ENCODE peak calls at places on chromosomes 1 and 21, in four cellular contexts. Z, G, J and Q are unnamed samples. For H3K27me3, the result is how much of the 10 kb centered on the place peaks cover.

GRCh38 chr1:71232166-71232763 is 151.4 kb upstream of the ZRANB2 start:
- DNase-seq in G (no peak), J (no peak), Z (no peak), Q (peak)

GRCh38 chr1:100883963-100884362 is 10.7 kb downstream of the EXTL2 start:
- DNase-seq in J (no peak), G (no peak), Z (no peak), Q (no peak)

GRCh38 chr1:192491804-192492554 is 83.6 kb upstream of the RGS1 start:
- DNase-seq in G (no peak), Z (no peak), J (no peak), Q (no peak)

GRCh38 chr1:192739476-192740184 is 69.2 kb upstream of the RGS2 start:
- DNase-seq in Z (no peak), J (no peak), G (no peak), Q (no peak)

GRCh38 chr1:18926315-18927081 is 24.1 kb upstream of the ALDH4A1 start:
- DNase-seq in G (no peak), Z (peak), J (peak), Q (peak)

GRCh38 chr1:2046225-2046917 is 3.8 kb upstream of the PRKCZ start:
- DNase-seq in Z (peak), J (peak), G (peak), Q (no peak)

GRCh38 chr1:33660244-33660643 is 187.8 kb downstream of the ZSCAN20 start:
- DNase-seq in Z (no peak), J (no peak), G (no peak), Q (no peak)

GRCh38 chr1:227774051-227774720 is 39.0 kb downstream of the SNAP47 start:
- DNase-seq in Z (no peak), J (no peak), G (no peak), Q (no peak)

GRCh38 chr1:63865561-63865960 is 91.7 kb downstream of the ROR1 start:
- DNase-seq in Z (no peak), G (no peak), J (no peak), Q (no peak)

GRCh38 chr1:159653201-159653600 is 61.2 kb downstream of the CRP start:
- DNase-seq in Z (no peak), G (no peak), J (no peak), Q (no peak)

GRCh38 chr21:44958471-44959191 is 18.8 kb downstream of the SLX9 start:
- DNase-seq in J (peak), Z (no peak), G (peak), Q (no peak)

GRCh38 chr1:210754931-210755670 is 378.8 kb downstream of the KCNH1 start:
- DNase-seq in Z (no peak), J (no peak), G (no peak), Q (no peak)

GRCh38 chr1:63984257-63984626 is 210.4 kb downstream of the ROR1 start:
- DNase-seq in J (no peak), G (no peak), Z (no peak), Q (peak)

GRCh38 chr1:48208652-48209051 is 13.9 kb upstream of the SLC5A9 start:
- DNase-seq in Z (no peak), J (peak), G (no peak), Q (no peak)

GRCh38 chr1:224958490-224958889 is 29.0 kb downstream of the DNAH14 start:
- DNase-seq in G (no peak), Z (no peak), J (no peak), Q (no peak)

GRCh38 chr1:67019121-67019520 is 34.8 kb downstream of the SLC35D1 start:
- DNase-seq in Z (no peak), G (no peak), J (peak), Q (no peak)

GRCh38 chr1:40622936-40623629 is 42.4 kb downstream of the RIMS3 start:
- DNase-seq in Z (no peak), J (no peak), G (no peak), Q (no peak)

GRCh38 chr1:1364266-1364665 is 5.9 kb upstream of the MXRA8 start:
- DNase-seq in Z (no peak), G (no peak), J (no peak), Q (no peak)

GRCh38 chr1:151612506-151613274 is 840 bp downstream of the SNX27 start:
- DNase-seq in Z (no peak), G (peak), J (peak), Q (no peak)

GRCh38 chr1:178371236-178371635 is 125.5 kb downstream of the CLEC20A start:
- DNase-seq in Z (no peak), G (no peak), J (peak), Q (peak)

GRCh38 chr1:155910621-155911121 is 478 bp downstream of the RIT1 start:
- DNase-seq in G (no peak), Z (no peak), J (peak), Q (peak)

GRCh38 chr1:151494741-151495281 is 16.4 kb upstream of the CGN start:
- DNase-seq in J (peak), G (no peak), Z (peak), Q (no peak)

GRCh38 chr1:174136714-174137113 is 22.6 kb upstream of the RABGAP1L start:
- DNase-seq in J (no peak), G (no peak), Z (no peak), Q (no peak)

GRCh38 chr21:42505090-42505726 is 8.4 kb upstream of the SLC37A1 start:
- DNase-seq in Z (no peak), G (no peak), J (no peak), Q (no peak)

DNA sequence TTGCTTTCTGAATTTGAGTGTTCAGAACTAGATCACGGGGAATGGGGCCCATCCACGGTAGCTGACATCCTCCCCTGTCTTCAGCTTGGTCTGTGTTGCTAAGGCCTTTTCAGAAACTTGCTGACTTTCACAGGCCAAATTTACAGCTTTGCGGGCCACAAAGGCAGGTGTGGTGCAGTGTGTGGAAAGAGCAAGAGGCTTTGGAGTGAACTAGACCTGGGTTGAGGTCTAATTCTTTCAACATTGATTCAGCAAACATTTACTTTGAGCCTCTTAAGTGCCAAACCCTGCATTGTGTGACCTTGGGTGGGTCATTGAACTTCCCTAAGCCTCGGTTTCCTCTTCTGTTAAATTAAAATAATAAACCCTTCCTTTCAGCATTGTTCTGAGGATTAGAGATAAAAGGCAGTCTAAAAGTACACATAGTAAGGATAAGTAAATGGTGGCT is 24.3 kb downstream of the STPG1 start:
- DNase-seq in J (no peak), Z (no peak), G (no peak), Q (no peak)
- H3K27ac ChIP-seq in J (no peak), Z (no peak), G (no peak), Q (no peak)

GRCh38 chr1:109479901-109480300 is 3.8 kb upstream of the ATXN7L2 start:
- DNase-seq in J (no peak), Z (no peak), G (no peak), Q (no peak)

GRCh38 chr1:109479311-109479710 is 4.4 kb upstream of the ATXN7L2 start:
- DNase-seq in G (no peak), J (no peak), Z (no peak), Q (no peak)

GRCh38 chr1:109476825-109477224 is 6.9 kb upstream of the ATXN7L2 start:
- DNase-seq in G (no peak), Z (no peak), J (no peak), Q (no peak)

GRCh38 chr1:109477821-109478220 is 5.9 kb upstream of the ATXN7L2 start:
- DNase-seq in Z (no peak), G (no peak), J (no peak), Q (no peak)

GRCh38 chr1:109478806-109479205 is 4.9 kb upstream of the ATXN7L2 start:
- DNase-seq in J (peak), G (no peak), Z (no peak), Q (no peak)
- H3K27me3 ChIP-seq in J (under half), G (under half), Z (under half), Q (under half)

DNA sequence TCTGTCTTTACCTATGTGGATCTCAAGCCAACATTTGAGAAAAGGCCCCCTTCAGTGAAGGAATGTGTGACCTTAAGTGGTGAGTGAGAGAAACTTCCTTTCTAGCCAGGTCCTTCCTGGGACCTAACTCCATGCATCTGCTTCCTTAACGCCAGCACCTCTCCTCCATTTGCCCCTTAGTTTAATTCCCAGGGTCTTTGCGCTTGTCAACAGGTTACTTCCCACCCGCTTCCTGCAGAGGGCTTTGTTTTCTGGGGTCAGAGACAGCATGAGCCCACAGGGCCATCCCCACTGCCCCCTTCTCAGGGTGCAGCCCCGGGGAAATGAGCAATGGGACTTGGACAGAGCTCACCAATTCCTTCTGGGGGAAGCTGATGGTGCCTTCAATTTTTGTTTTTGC is 54.8 kb downstream of the EVA1C start:
- DNase-seq in G (no peak), J (peak), Z (no peak), Q (no peak)
- H3K27ac ChIP-seq in G (no peak), J (no peak), Z (no peak), Q (no peak)

GRCh38 chr1:55505326-55505725 is 290.2 kb upstream of the USP24 start:
- DNase-seq in J (no peak), Z (no peak), G (no peak), Q (no peak)
- H3K27me3 ChIP-seq in J (under half), Z (under half), G (under half), Q (under half)

DNA sequence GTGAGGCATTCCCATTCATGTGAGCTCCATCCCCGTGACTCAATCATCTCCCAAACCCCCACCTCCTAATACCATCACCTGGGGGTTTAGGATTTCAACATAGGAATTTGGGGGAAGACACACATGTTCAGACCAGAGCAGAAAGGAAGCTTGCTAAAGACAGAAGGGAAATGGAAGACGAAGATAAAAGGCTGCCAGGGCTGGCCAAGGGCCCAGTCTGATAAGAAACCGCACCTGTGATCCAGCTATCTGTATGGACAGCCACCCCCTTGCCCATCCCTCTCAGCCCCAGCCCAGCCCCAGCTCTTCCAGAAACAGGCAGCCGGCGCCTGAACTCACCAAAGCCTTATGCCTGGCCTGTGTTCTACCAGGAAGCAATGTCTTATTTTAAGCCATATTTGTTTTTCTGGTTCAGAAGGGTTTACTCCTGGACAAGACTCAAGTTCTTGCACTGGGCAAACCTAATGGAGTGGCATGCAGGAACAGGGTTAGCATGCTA is 198.4 kb upstream of the VAMP3 start:
- DNase-seq in G (no peak), J (no peak), Z (no peak), Q (no peak)
- H3K27ac ChIP-seq in G (no peak), J (no peak), Z (no peak), Q (no peak)

GRCh38 chr21:33132054-33132453 is 62.1 kb downstream of the OLIG1 start:
- DNase-seq in J (no peak), Z (no peak), G (no peak), Q (no peak)
- H3K27me3 ChIP-seq in J (under half), Z (under half), G (under half), Q (half or more)

DNA sequence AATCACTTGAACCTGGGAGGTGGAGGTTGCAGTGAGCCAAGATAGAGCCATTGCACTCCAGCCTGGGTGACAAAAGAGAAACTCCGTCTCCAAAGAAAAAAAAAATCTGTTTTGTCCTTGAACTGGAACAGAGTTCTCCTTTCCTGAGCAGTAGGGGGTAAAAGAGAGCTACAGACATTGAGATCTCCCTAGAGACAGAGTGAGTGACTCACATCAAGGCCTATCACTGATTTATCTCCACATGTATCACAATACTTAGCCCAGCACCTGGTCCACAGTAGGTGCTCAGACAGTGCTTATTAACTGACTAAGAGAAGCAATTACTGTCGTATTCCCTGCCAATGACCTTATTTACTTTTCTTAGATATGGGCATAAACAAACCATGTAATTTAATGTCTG is 354.1 kb upstream of the C1orf87 start:
- DNase-seq in J (no peak), G (no peak), Z (no peak), Q (no peak)
- H3K27ac ChIP-seq in J (no peak), G (no peak), Z (no peak), Q (no peak)

DNA sequence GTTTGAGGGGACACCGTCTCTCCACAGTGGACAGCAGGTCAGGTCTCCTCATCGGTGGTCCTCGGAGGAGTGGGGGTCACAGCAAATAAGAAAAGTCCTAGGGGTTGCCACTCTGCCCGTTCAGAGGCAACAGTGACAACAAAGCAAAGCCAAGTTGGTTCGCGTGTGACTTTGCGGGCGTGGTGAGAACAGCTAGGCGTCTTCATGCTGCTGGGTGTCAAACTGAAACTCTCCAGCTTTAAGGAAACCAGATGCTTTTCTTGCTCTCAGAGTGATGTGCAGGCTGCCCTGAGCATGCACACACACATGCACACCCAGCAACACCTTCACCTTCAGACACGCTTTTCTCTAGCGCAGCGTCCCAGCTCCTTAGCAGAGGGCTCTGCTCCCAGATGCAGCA is 70.1 kb upstream of the ARHGEF16 start:
- DNase-seq in J (no peak), G (no peak), Z (no peak), Q (no peak)
- H3K27me3 ChIP-seq in J (under half), G (under half), Z (under half), Q (under half)